ENCODE peak calls at places on chromosomes 5 and 9, in six cellular contexts. S is BJ, A is right lobe of liver, O is pancreas, K is heart left ventricle, J is heart right ventricle. X is an unnamed sample.

GRCh38 chr9:68949271-68950000 is 64.5 kb downstream of the PRKACG start:
- DNase-seq in S (no peak), A (no peak), O (peak; percentile 29), K (no peak), J (peak; percentile 23), X (peak; percentile 11)

GRCh38 chr5:61423487-61424157 is 91.6 kb downstream of the ZSWIM6 start:
- DNase-seq in S (no peak), A (no peak), O (no peak), K (no peak), J (no peak), X (no peak)

GRCh38 chr9:130128782-130129424 is 43.3 kb upstream of the NCS1 start:
- DNase-seq in S (peak; percentile 77), A (peak; percentile 59), O (no peak), K (peak; percentile 60), J (peak; percentile 71), X (no peak)

GRCh38 chr9:104983491-104983890 is 55.5 kb upstream of the ABCA1 start:
- DNase-seq in S (no peak), A (no peak), O (no peak), K (no peak), J (no peak), X (no peak)

GRCh38 chr5:5158472-5158895 is 18.4 kb downstream of the ADAMTS16 start:
- DNase-seq in S (no peak), A (no peak), O (no peak), K (no peak), J (no peak), X (no peak)

GRCh38 chr5:107687937-107688336 is 17.2 kb upstream of the EFNA5 start:
- DNase-seq in S (no peak), A (no peak), O (no peak), K (no peak), J (no peak), X (no peak)

GRCh38 chr5:157252741-157253465 is 13.0 kb upstream of the CYFIP2 start:
- DNase-seq in S (peak; percentile 9), A (no peak), O (no peak), K (no peak), J (no peak), X (no peak)

GRCh38 chr5:111950660-111951059 is 193.7 kb upstream of the NREP start:
- DNase-seq in S (no peak), A (no peak), O (no peak), K (no peak), J (no peak), X (no peak)

GRCh38 chr9:135080286-135081263 is 6.9 kb upstream of the OLFM1 start:
- DNase-seq in S (no peak), A (no peak), O (peak; percentile 15), K (no peak), J (no peak), X (no peak)

GRCh38 chr5:123438902-123439301 is 15.7 kb upstream of the CEP120 start:
- DNase-seq in S (no peak), A (no peak), O (no peak), K (no peak), J (no peak), X (no peak)

GRCh38 chr5:87115839-87116364 is 151.8 kb upstream of the RASA1 start:
- DNase-seq in S (no peak), A (no peak), O (no peak), K (no peak), J (no peak), X (no peak)

GRCh38 chr9:112755059-112755458 is 4.5 kb downstream of the SNX30 start:
- DNase-seq in S (no peak), A (no peak), O (no peak), K (no peak), J (no peak), X (no peak)

GRCh38 chr5:82815871-82816270 is 261.3 kb downstream of the TMEM167A start:
- DNase-seq in S (no peak), A (no peak), O (no peak), K (no peak), J (no peak), X (no peak)

GRCh38 chr9:133919253-133920115 is 72.6 kb downstream of the VAV2 start:
- DNase-seq in S (no peak), A (no peak), O (no peak), K (peak; percentile 50), J (peak; percentile 37), X (no peak)

GRCh38 chr5:105767265-105767664 is 1903.5 kb downstream of the EFNA5 start:
- DNase-seq in S (no peak), A (no peak), O (no peak), K (no peak), J (no peak), X (no peak)

GRCh38 chr9:133335924-133336811 is at the start of gene SURF6:
- DNase-seq in S (peak; percentile 31), A (peak; percentile 94), O (peak; percentile 88), K (peak; percentile 93), J (peak; percentile 91), X (peak; percentile 94)

GRCh38 chr5:75368391-75368790 is 31.4 kb downstream of the HMGCR start:
- DNase-seq in S (no peak), A (no peak), O (no peak), K (no peak), J (no peak), X (no peak)

GRCh38 chr9:14423816-14424261 is 109.9 kb upstream of the NFIB start:
- DNase-seq in S (no peak), A (no peak), O (no peak), K (no peak), J (no peak), X (no peak)

GRCh38 chr5:180391276-180391675 is 38.1 kb upstream of the GFPT2 start:
- DNase-seq in S (no peak), A (no peak), O (no peak), K (no peak), J (no peak), X (no peak)

DNA sequence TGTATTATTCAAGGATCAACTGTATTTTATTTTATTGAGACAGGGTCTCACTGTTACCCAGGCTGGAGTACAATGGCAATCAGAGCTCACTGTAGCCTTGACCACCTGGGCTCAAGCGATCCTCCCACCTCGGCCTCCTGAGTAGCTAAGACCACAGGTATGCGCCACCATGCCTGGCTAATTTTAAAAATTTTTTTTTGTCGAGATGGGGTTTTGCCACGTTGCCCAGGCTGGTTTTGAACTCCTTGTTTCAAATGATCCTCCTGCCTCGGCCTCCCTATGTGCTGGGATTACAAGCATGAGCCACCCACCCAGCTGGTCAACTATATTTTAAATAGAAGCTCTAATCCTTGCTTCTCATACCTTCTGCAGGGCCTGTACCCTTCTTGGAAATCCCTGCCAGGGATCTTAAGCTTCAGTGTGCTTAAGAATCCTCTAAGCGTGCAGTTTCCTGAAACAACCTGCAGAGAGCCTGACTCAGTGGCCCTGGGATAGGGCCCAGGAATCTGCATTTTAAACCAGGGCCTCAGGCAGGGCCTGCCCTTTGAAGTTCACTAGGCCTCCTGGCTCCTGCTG is 2.9 kb downstream of the AKNA start:
- DNase-seq in S (no peak), A (peak; percentile 14), O (no peak), K (no peak), J (no peak), X (no peak)
- TF ChIP-seq CTCF in S (no peak), A (no peak), O (no peak), K (no peak), J (no peak), X (no peak)

GRCh38 chr5:62616615-62617277 is 38.1 kb downstream of the LRRC70 start:
- DNase-seq in S (no peak), A (no peak), O (no peak), K (no peak), J (no peak), X (no peak)
- H3K27me3 ChIP-seq in S (no peaks in the 10 kb centered on the region), A (no peaks in the 10 kb centered on the region), O (no peaks in the 10 kb centered on the region), K (no peaks in the 10 kb centered on the region), J (no peaks in the 10 kb centered on the region), X (no peaks in the 10 kb centered on the region)

GRCh38 chr5:170747851-170748250 is 35.7 kb upstream of the GABRP start:
- DNase-seq in S (no peak), A (no peak), O (peak; percentile 37), K (peak; percentile 36), J (peak; percentile 40), X (peak; percentile 69)
- TF ChIP-seq CTCF in S (peak; percentile 45), A (peak; percentile 21), O (no peak), K (peak; percentile 43), J (peak; percentile 51), X (peak; percentile 65)

DNA sequence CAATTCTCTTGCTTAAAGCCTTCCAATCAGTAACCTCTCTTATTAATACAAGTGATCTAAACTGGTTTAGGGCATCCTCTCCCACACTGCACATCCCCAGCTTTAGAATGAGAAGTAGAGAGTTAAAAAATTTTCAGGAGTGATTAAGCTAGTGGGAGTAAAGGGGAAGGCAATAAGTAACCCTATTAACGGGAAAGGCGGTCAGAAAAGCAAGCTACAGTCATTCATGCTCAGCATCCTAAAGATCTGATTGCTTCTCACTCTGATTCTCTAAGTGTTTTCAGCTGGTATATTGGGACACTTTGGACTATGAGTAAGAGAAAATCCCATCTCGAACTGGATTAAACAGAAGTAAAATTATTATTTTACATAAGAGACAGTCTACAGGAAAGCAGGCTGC is 15.9 kb downstream of the CDH6 start:
- DNase-seq in S (no peak), A (no peak), O (no peak), K (no peak), J (no peak), X (no peak)
- H3K27me3 ChIP-seq in S (no peaks in the 10 kb centered on the region), A (no peaks in the 10 kb centered on the region), O (no peaks in the 10 kb centered on the region), K (no peaks in the 10 kb centered on the region), J (no peaks in the 10 kb centered on the region), X (no peaks in the 10 kb centered on the region)

GRCh38 chr5:8258808-8259207 is 389.9 kb downstream of the MTRR start:
- DNase-seq in S (no peak), A (no peak), O (no peak), K (no peak), J (no peak), X (no peak)

GRCh38 chr5:8253376-8253775 is 384.4 kb downstream of the MTRR start:
- DNase-seq in S (no peak), A (no peak), O (no peak), K (no peak), J (no peak), X (no peak)

DNA sequence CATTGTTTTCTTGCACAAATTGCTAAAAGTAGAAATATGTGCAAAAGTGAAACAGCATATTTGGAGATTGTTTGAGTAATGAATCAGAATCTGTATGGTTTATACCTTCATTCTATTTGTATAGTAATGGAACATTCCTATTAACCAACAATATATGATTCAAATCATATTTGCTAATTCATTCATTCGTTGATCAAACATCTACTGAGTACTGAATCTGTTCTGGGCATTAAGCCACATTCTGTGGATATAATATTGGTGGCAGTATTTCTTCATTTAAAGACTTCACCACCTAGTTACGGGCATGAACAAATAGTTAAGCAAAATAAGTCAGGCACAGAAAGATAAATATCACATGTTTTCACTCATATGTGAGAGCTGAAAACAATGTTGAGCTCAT is 385.7 kb downstream of the MTRR start:
- DNase-seq in S (no peak), A (no peak), O (no peak), K (no peak), J (no peak), X (no peak)
- TF ChIP-seq CTCF in S (no peak), A (no peak), O (no peak), K (no peak), J (no peak), X (no peak)

X was measured in BE2C.